ENCODE peak calls at places on chromosomes 7 and 10, in eight cellular contexts. A is fibroblast of lung, B is BE2C, R is kidney, F is PC-3, V is adrenal gland, D is osteoblast, X is brain microvascular endothelial cell. O is an unnamed sample. For H3K36me3, the result is how much of the 10 kb centered on the place peaks cover.

GRCh38 chr7:134513169-134513752 is 14.1 kb upstream of the AKR1B10 start:
- DNase-seq in A (peak), B (peak), R (no peak), F (peak), V (peak), D (peak), X (peak), O (peak)

GRCh38 chr7:114156178-114156577 is 237.4 kb upstream of the PPP1R3A start:
- DNase-seq in A (no peak), B (no peak), R (no peak), F (no peak), V (no peak), D (no peak), X (no peak), O (no peak)

GRCh38 chr7:130595986-130596385 is 72.6 kb downstream of the COPG2 start:
- DNase-seq in A (no peak), B (peak), R (peak), F (no peak), V (peak), D (peak), X (peak), O (no peak)

GRCh38 chr10:14211617-14212016 is 119.1 kb downstream of the FRMD4A start:
- DNase-seq in A (no peak), B (no peak), R (no peak), F (no peak), V (no peak), D (no peak), X (no peak), O (no peak)

GRCh38 chr7:37208528-37208927 is 240.1 kb downstream of the ELMO1 start:
- DNase-seq in A (peak), B (peak), R (no peak), F (peak), V (peak), D (no peak), X (peak), O (peak)

GRCh38 chr10:117005454-117006055 is 568 bp upstream of the SHTN1 start:
- DNase-seq in A (peak), B (peak), R (no peak), F (peak), V (peak), D (peak), X (no peak), O (no peak)

GRCh38 chr10:50392966-50393718 is 141.8 kb upstream of the ASAH2 start:
- DNase-seq in A (peak), B (no peak), R (no peak), F (peak), V (peak), D (no peak), X (peak), O (no peak)

GRCh38 chr10:21532694-21533576 is 1.1 kb upstream of the MLLT10 start:
- DNase-seq in A (peak), B (no peak), R (no peak), F (no peak), V (no peak), D (peak), X (no peak), O (no peak)

GRCh38 chr7:37833107-37833817 is 15.1 kb upstream of the NME8 start:
- DNase-seq in A (peak), B (peak), R (peak), F (peak), V (peak), D (peak), X (peak), O (peak)

GRCh38 chr7:13540429-13540828 is 449.0 kb downstream of the ETV1 start:
- DNase-seq in A (peak), B (no peak), R (no peak), F (peak), V (no peak), D (no peak), X (peak), O (no peak)

GRCh38 chr7:111676167-111676566 is 113.9 kb upstream of the IMMP2L start:
- DNase-seq in A (no peak), B (no peak), R (no peak), F (no peak), V (no peak), D (no peak), X (no peak), O (no peak)

GRCh38 chr7:131249003-131249402 is 78.7 kb upstream of the MKLN1 start:
- DNase-seq in A (peak), B (no peak), R (peak), F (peak), V (peak), D (peak), X (peak), O (peak)

GRCh38 chr10:35585903-35586535 is 19.1 kb upstream of the GJD4 start:
- DNase-seq in A (no peak), B (no peak), R (no peak), F (peak), V (no peak), D (no peak), X (no peak), O (peak)

GRCh38 chr7:117169907-117170306 is 153.0 kb downstream of the WNT2 start:
- DNase-seq in A (peak), B (no peak), R (no peak), F (peak), V (no peak), D (no peak), X (no peak), O (peak)

GRCh38 chr10:72243822-72244437 is 27.9 kb upstream of the ASCC1 start:
- DNase-seq in A (peak), B (no peak), R (no peak), F (peak), V (no peak), D (peak), X (peak), O (peak)

GRCh38 chr7:44325811-44326241 is 432 bp upstream of the CAMK2B start:
- DNase-seq in A (no peak), B (no peak), R (no peak), F (no peak), V (no peak), D (peak), X (no peak), O (no peak)

GRCh38 chr7:22822486-22823141 is at the start of gene TOMM7:
- DNase-seq in A (peak), B (peak), R (peak), F (peak), V (peak), D (peak), X (peak), O (peak)

GRCh38 chr10:64501807-64502206 is 980.6 kb downstream of the REEP3 start:
- DNase-seq in A (no peak), B (no peak), R (no peak), F (no peak), V (no peak), D (no peak), X (no peak), O (no peak)

GRCh38 chr7:155948423-155948822 is 136.2 kb upstream of the SHH start:
- DNase-seq in A (no peak), B (no peak), R (no peak), F (no peak), V (no peak), D (no peak), X (no peak), O (no peak)

GRCh38 chr10:100881552-100882250 is 31.1 kb upstream of the SLF2 start:
- DNase-seq in A (no peak), B (peak), R (no peak), F (no peak), V (peak), D (peak), X (no peak), O (no peak)

GRCh38 chr7:27145884-27146401 is 1.6 kb downstream of the HOXA6 start:
- DNase-seq in A (no peak), B (no peak), R (peak), F (no peak), V (no peak), D (peak), X (no peak), O (no peak)
- H3K4me3 ChIP-seq in A (peak), B (no peak), R (peak), F (no peak), V (peak), D (no peak), X (no peak), O (no peak)

DNA sequence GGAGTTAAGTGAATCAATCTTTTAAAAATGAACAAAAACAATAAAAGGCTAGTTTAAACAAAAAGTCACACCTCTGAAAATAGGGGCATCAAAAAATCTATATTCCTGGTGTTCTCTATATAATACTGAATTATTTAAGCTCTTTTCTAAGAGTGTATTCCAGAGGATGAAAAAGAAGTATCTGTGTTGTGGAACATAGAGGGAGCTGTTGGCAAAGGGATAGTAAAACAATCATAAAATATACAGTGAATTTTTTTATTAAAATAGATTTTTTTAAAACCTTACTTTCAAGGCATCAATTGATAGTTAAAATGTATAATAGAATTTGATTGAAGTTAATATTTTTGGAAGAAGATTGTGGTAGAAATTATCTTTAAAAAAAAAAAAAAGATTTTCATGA is 1409.1 kb upstream of the CELF2 start:
- DNase-seq in A (peak), B (no peak), R (no peak), F (no peak), V (no peak), D (peak), X (no peak), O (peak)
- TF ChIP-seq CTCF in A (no peak), B (no peak), R (peak), F (no peak), V (no peak), D (peak), X (peak), O (peak)

DNA sequence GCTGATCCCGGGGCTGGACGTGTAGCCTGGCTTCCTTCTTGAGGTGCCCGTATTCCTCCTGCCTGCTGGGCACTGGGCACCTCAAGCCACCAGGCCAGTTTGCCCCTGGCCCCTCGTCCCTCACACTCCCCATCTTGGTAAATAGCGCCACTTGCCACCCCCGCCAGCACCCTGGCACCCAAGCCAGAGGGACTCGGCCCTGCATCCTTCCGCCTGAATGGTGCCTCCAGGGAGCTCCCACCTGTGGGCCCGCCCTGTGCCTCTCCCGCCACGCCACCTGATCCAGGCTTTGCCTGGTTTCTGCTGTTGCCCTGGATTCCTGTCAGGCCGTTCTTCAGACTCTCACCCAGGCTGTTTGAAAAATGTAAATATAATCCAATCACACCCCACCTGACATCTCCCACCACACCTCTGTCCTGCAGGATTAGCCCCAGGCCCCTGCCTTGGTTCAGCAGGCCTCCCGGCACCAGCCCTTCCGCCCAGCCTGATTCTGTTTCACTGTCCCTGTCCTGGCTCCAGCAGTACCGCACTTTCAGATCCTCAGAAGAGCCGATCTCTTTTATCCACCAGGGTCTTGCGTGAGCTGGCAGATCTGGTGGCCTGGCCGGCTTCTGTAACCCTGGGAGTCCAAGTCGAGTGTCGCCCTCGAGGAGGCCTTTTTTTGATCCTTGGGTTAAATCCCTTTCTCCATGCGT is 33.8 kb downstream of the WIPI2 start:
- DNase-seq in A (no peak), B (no peak), R (peak), F (no peak), V (no peak), D (no peak), X (no peak), O (no peak)
- H3K36me3 ChIP-seq in A (under half), B (under half), R (under half), F (under half), V (under half), D (half or more), X (half or more), O (under half)

GRCh38 chr10:114613237-114613979 is 44.7 kb downstream of the ABLIM1 start:
- DNase-seq in A (no peak), B (no peak), R (no peak), F (no peak), V (no peak), D (no peak), X (no peak), O (no peak)
- H3K4me3 ChIP-seq in A (no peak), B (no peak), R (peak), F (no peak), V (no peak), D (no peak), X (no peak), O (no peak)

GRCh38 chr7:85186521-85187241 is at the start of gene SEMA3D:
- DNase-seq in A (peak), B (peak), R (peak), F (peak), V (peak), D (peak), X (peak), O (peak)

GRCh38 chr7:85185355-85186082 is 1.3 kb downstream of the SEMA3D start:
- DNase-seq in A (peak), B (peak), R (peak), F (peak), V (peak), D (peak), X (peak), O (peak)

GRCh38 chr7:85186083-85186520 is 754 bp downstream of the SEMA3D start:
- DNase-seq in A (peak), B (peak), R (peak), F (peak), V (peak), D (no peak), X (peak), O (peak)

DNA sequence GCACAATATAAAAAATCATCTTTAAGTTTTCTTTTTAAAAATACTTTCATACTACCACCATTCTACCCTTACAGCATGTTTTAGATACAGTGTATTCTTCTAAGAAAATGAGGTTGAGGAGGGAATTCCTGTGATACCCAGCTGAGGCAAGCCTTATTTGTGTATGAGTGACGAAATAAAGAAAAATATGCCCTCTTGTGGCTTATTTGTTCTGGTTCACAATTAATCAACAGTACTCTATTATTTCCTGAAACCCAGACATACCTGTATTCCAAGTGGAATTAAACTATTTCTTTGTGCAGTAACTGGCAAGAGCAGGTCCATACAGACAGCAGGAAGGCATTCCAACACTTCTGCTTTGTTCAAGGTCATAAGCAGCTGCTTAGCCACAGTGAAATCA is 4.5 kb upstream of the SEMA3D start:
- DNase-seq in A (peak), B (no peak), R (no peak), F (peak), V (no peak), D (no peak), X (no peak), O (peak)
- TF ChIP-seq CTCF in A (peak), B (peak), R (peak), F (peak), V (no peak), D (peak), X (peak), O (peak)

GRCh38 chr10:7168414-7168813 is 242.4 kb downstream of the SFMBT2 start:
- DNase-seq in A (no peak), B (no peak), R (no peak), F (no peak), V (no peak), D (no peak), X (no peak), O (no peak)

GRCh38 chr10:7165500-7166177 is 245.2 kb downstream of the SFMBT2 start:
- DNase-seq in A (no peak), B (no peak), R (no peak), F (no peak), V (no peak), D (no peak), X (no peak), O (no peak)

GRCh38 chr10:7171825-7172224 is 239.0 kb downstream of the SFMBT2 start:
- DNase-seq in A (no peak), B (no peak), R (no peak), F (no peak), V (no peak), D (no peak), X (no peak), O (no peak)

DNA sequence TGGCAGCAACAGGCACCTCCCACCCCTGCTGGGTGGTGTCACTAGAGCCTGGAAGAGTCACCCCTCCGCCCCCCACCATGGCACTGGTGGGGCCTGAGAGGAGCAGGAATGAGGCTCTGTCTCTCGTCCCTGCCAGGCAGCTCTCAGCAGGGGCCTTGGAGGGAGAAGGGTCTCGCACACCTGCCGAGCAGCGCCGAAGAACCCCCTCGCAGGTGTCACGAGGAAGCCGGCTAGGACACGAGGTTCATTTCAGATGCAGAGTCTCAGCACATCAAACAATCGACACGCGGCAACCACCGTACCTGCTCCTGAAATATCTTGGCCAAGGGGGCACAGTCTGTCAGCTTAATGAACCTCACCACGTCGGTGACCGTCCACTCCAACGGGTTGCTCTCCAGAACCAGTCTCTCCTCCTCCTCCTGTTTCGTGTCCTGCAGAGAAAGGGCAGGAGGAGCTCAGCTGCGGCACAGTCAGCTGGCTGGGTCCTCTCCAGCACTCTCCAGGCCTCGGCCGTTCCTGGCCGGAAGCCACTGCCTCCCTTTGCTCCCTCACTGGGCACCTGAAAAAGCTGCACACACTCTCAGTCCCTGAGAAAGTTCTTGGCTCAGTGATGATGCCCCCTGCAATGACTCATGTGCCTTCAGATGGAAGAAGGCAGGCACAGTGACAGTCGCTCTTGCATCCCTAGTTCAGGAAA is 240.1 kb downstream of the SFMBT2 start:
- DNase-seq in A (no peak), B (no peak), R (no peak), F (no peak), V (no peak), D (no peak), X (no peak), O (no peak)
- H3K36me3 ChIP-seq in A (under half), B (under half), R (under half), F (under half), V (under half), D (under half), X (under half), O (under half)

GRCh38 chr10:99527526-99528255 is 5.1 kb upstream of the NKX2-3 start:
- DNase-seq in A (no peak), B (no peak), R (no peak), F (no peak), V (no peak), D (peak), X (no peak), O (peak)
- H3K4me3 ChIP-seq in A (no peak), B (no peak), R (no peak), F (no peak), V (no peak), D (no peak), X (no peak), O (no peak)

GRCh38 chr10:133329401-133330202 is 7.1 kb downstream of the CALY start:
- DNase-seq in A (peak), B (peak), R (peak), F (peak), V (peak), D (peak), X (peak), O (peak)
- TF ChIP-seq CTCF in A (peak), B (peak), R (peak), F (peak), V (peak), D (peak), X (peak), O (peak)